ENCODE peak calls at places on chromosome 19, in ten cellular contexts. C, N, Z, R, B, H, T, E, A and Q are unnamed samples.

GRCh38 chr19:56671613-56671994 is at the start of gene ZNF835:
- DNase-seq in E (no peak), N (peak), C (peak), A (no peak), Z (no peak), R (no peak), H (no peak), B (no peak), T (peak), Q (peak)

GRCh38 chr19:13137290-13137794 is 12.8 kb downstream of the STX10 start:
- DNase-seq in C (no peak), E (no peak), A (no peak), N (no peak), H (no peak), Z (no peak), R (no peak), T (no peak), B (no peak), Q (no peak)

GRCh38 chr19:1410136-1410786 is 2.9 kb downstream of the DAZAP1 start:
- DNase-seq in C (peak), B (no peak), T (peak), A (no peak), R (no peak), E (no peak), Z (no peak), N (no peak), H (no peak), Q (peak)

GRCh38 chr19:3945838-3946237 is 13.0 kb downstream of the NMRK2 start:
- DNase-seq in C (peak), B (no peak), A (no peak), H (no peak), E (no peak), R (no peak), N (no peak), Z (no peak), T (no peak), Q (no peak)

GRCh38 chr19:46480409-46480808 is 9.0 kb upstream of the PNMA8A start:
- DNase-seq in H (no peak), E (no peak), C (peak), B (no peak), R (no peak), T (no peak), Z (no peak), N (no peak), A (no peak), Q (peak)

GRCh38 chr19:49801966-49802661 is 11.0 kb downstream of the FUZ start:
- DNase-seq in R (no peak), H (no peak), Z (no peak), C (peak), N (no peak), T (no peak), E (no peak), B (no peak), A (no peak), Q (peak)

GRCh38 chr19:53977429-53977990 is 13.9 kb upstream of the CACNG6 start:
- DNase-seq in Z (no peak), N (peak), B (peak), H (peak), C (peak), E (peak), A (peak), T (peak), R (peak), Q (peak)

GRCh38 chr19:51002101-51002532 is 713 bp upstream of the KLK8 start:
- DNase-seq in T (no peak), H (no peak), Z (no peak), C (no peak), E (no peak), N (no peak), B (no peak), R (no peak), A (no peak), Q (no peak)

GRCh38 chr19:55623130-55623868 is 1.1 kb downstream of the ZNF784 start:
- DNase-seq in T (no peak), H (no peak), A (no peak), R (no peak), N (no peak), E (no peak), Z (no peak), B (no peak), C (no peak), Q (no peak)

GRCh38 chr19:21902596-21902995 is 66.6 kb upstream of the ZNF43 start:
- DNase-seq in R (no peak), N (no peak), T (no peak), E (no peak), H (no peak), Z (no peak), B (no peak), A (no peak), C (no peak), Q (no peak)

GRCh38 chr19:1854542-1855039 is 6.3 kb upstream of the REXO1 start:
- DNase-seq in R (no peak), C (no peak), E (no peak), N (no peak), T (no peak), A (no peak), H (no peak), Z (no peak), B (no peak), Q (no peak)

GRCh38 chr19:11041966-11042627 is 47.2 kb upstream of the LDLR start:
- DNase-seq in C (no peak), B (no peak), A (no peak), R (no peak), Z (no peak), T (no peak), N (no peak), H (no peak), E (no peak), Q (no peak)

GRCh38 chr19:17379221-17379631 is 2.1 kb upstream of the PLVAP start:
- DNase-seq in B (no peak), T (no peak), E (no peak), C (no peak), R (no peak), H (no peak), Z (no peak), N (no peak), A (no peak), Q (no peak)

GRCh38 chr19:30086220-30086619 is 144.2 kb downstream of the URI1 start:
- DNase-seq in N (no peak), Z (no peak), R (no peak), H (no peak), T (no peak), C (no peak), E (no peak), A (no peak), B (no peak), Q (no peak)

GRCh38 chr19:41706741-41707501 is 1.5 kb upstream of the CEACAM5 start:
- DNase-seq in C (peak), N (peak), Z (no peak), R (no peak), H (peak), E (peak), A (peak), B (no peak), T (peak), Q (peak)

GRCh38 chr19:38336638-38337359 is 1.2 kb downstream of the CATSPERG start:
- DNase-seq in Z (peak), R (peak), H (peak), N (peak), B (peak), C (peak), A (peak), T (peak), E (peak), Q (peak)

GRCh38 chr19:3548594-3548993 is 8.8 kb downstream of the MFSD12 start:
- DNase-seq in T (no peak), H (no peak), R (no peak), A (no peak), Z (no peak), N (no peak), E (no peak), B (no peak), C (no peak), Q (no peak)

GRCh38 chr19:49679832-49680472 is 2.9 kb downstream of the PRMT1 start:
- DNase-seq in B (no peak), T (no peak), R (no peak), A (no peak), H (no peak), C (no peak), E (no peak), N (no peak), Z (no peak), Q (no peak)

GRCh38 chr19:1789282-1790020 is 22.6 kb downstream of the ATP8B3 start:
- DNase-seq in H (no peak), A (no peak), N (no peak), B (no peak), R (no peak), E (no peak), Z (no peak), C (no peak), T (no peak), Q (no peak)

GRCh38 chr19:35154535-35155406 is at the start of gene FXYD5:
- DNase-seq in H (peak), N (peak), Z (no peak), B (no peak), A (peak), E (peak), R (no peak), T (peak), C (peak), Q (peak)

GRCh38 chr19:5048091-5048726 is 79.3 kb downstream of the KDM4B start:
- DNase-seq in C (peak), R (no peak), B (peak), Z (peak), N (peak), H (peak), T (peak), A (peak), E (no peak), Q (peak)

GRCh38 chr19:53942001-53942786 is 20.5 kb upstream of the CACNG8 start:
- DNase-seq in B (peak), C (peak), R (no peak), Z (no peak), E (no peak), H (no peak), N (no peak), A (no peak), T (peak), Q (no peak)

GRCh38 chr19:28614634-28615545 is 598.1 kb downstream of the UQCRFS1 start:
- DNase-seq in T (no peak), N (no peak), R (no peak), C (no peak), B (no peak), Z (no peak), H (no peak), A (no peak), E (no peak), Q (no peak)

GRCh38 chr19:2646866-2647535 is 55.5 kb downstream of the GNG7 start:
- DNase-seq in T (no peak), B (no peak), C (no peak), N (no peak), H (no peak), A (no peak), R (no peak), Z (no peak), E (no peak), Q (no peak)

GRCh38 chr19:4052114-4052992 is 14.3 kb downstream of the ZBTB7A start:
- DNase-seq in E (no peak), N (no peak), B (no peak), H (no peak), Z (no peak), A (no peak), T (no peak), C (peak), R (no peak), Q (no peak)

GRCh38 chr19:12939292-12939606 is 840 bp downstream of the CALR start:
- DNase-seq in B (no peak), A (no peak), T (peak), Z (no peak), R (no peak), N (no peak), E (no peak), C (peak), H (no peak), Q (peak)

GRCh38 chr19:3132971-3133792 is 2.7 kb upstream of the GNA15 start:
- DNase-seq in T (peak), B (no peak), C (peak), R (no peak), E (peak), H (no peak), N (peak), Z (no peak), A (no peak), Q (peak)

GRCh38 chr19:38251564-38252051 is 4.6 kb downstream of the PPP1R14A start:
- DNase-seq in A (no peak), B (no peak), N (no peak), R (no peak), T (no peak), H (no peak), E (no peak), Z (no peak), C (no peak), Q (no peak)

GRCh38 chr19:21751379-21751778 is 16.0 kb downstream of the ZNF100 start:
- DNase-seq in E (no peak), R (no peak), A (no peak), C (peak), N (no peak), B (no peak), T (no peak), H (no peak), Z (no peak), Q (peak)

GRCh38 chr19:49875801-49876421 is 1.2 kb downstream of the AKT1S1 start:
- DNase-seq in N (peak), R (no peak), A (peak), B (peak), T (peak), Z (no peak), C (peak), H (peak), E (peak), Q (peak)

GRCh38 chr19:30651066-30651465 is 278.9 kb downstream of the ZNF536 start:
- DNase-seq in E (no peak), N (no peak), B (no peak), C (no peak), R (no peak), Z (peak), H (no peak), T (no peak), A (no peak), Q (no peak)

GRCh38 chr19:13012690-13013608 is 17.7 kb downstream of the NFIX start:
- DNase-seq in H (peak), T (peak), E (no peak), R (no peak), C (peak), Z (no peak), A (no peak), B (no peak), N (no peak), Q (peak)